ENCODE peak calls at places on chromosomes 12 and 14, in four cellular contexts. E, S, A and W are unnamed samples.

GRCh38 chr14:98909251-98909944 is 362.6 kb downstream of the BCL11B start:
- DNase-seq in A (no peak), S (peak; percentile 94), E (peak; percentile 72), W (no peak)

GRCh38 chr12:6154730-6155459 is 30.4 kb upstream of the VWF start:
- DNase-seq in S (no peak), A (no peak), E (no peak), W (no peak)

GRCh38 chr12:85016423-85016822 is 19.7 kb downstream of the TSPAN19 start:
- DNase-seq in S (peak; percentile 61), A (peak; percentile 96), E (peak; percentile 70), W (no peak)

GRCh38 chr12:127596881-127597280 is 670.1 kb upstream of the TMEM132C start:
- DNase-seq in S (no peak), E (no peak), A (no peak), W (no peak)

GRCh38 chr14:104559043-104559768 is 20.4 kb upstream of the C14orf180 start:
- DNase-seq in E (no peak), S (no peak), A (no peak), W (peak; percentile 30)

GRCh38 chr14:77869350-77869749 is 69.4 kb downstream of the ADCK1 start:
- DNase-seq in A (no peak), E (no peak), S (no peak), W (no peak)

GRCh38 chr12:51635371-51635770 is 44.3 kb downstream of the SCN8A start:
- DNase-seq in E (peak; percentile 50), A (peak; percentile 20), S (no peak), W (no peak)

GRCh38 chr12:3491938-3492867 is 1.2 kb downstream of the PRMT8 start:
- DNase-seq in A (peak; percentile 32), E (peak; percentile 26), S (peak; percentile 5), W (peak; percentile 96)

GRCh38 chr14:33767721-33768457 is 183.0 kb downstream of the EGLN3 start:
- DNase-seq in E (peak; percentile 47), S (no peak), A (no peak), W (no peak)

GRCh38 chr14:99242238-99242637 is 29.8 kb downstream of the BCL11B start:
- DNase-seq in S (no peak), A (no peak), E (no peak), W (no peak)

GRCh38 chr12:107564946-107565345 is 120.7 kb upstream of the PWP1 start:
- DNase-seq in S (no peak), E (no peak), A (peak; percentile 16), W (peak; percentile 83)

GRCh38 chr14:104298458-104298857 is 160.1 kb downstream of the KIF26A start:
- DNase-seq in E (no peak), A (no peak), S (no peak), W (no peak)

GRCh38 chr14:21275261-21275858 is 4.5 kb upstream of the RPGRIP1 start:
- DNase-seq in E (no peak), S (no peak), A (no peak), W (no peak)

GRCh38 chr14:82251434-82251833 is 717.8 kb upstream of the SEL1L start:
- DNase-seq in A (no peak), E (no peak), S (no peak), W (peak; percentile 47)

GRCh38 chr14:93901813-93902212 is 25.3 kb upstream of the FAM181A start:
- DNase-seq in E (no peak), S (no peak), A (no peak), W (no peak)

GRCh38 chr12:93297536-93297935 is 80.2 kb upstream of the NUDT4 start:
- DNase-seq in A (no peak), S (no peak), E (no peak), W (no peak)

GRCh38 chr12:105214141-105214540 is 21.8 kb downstream of the APPL2 start:
- DNase-seq in E (peak; percentile 32), A (peak; percentile 40), S (no peak), W (no peak)

GRCh38 chr12:108786450-108786849 is 55.1 kb upstream of the CORO1C start:
- DNase-seq in E (no peak), S (no peak), A (no peak), W (no peak)

GRCh38 chr14:101965796-101966718 is 1.7 kb downstream of the DYNC1H1 start:
- DNase-seq in E (no peak), A (no peak), S (no peak), W (no peak)

GRCh38 chr12:102757154-102757873 is 159.7 kb downstream of the PAH start:
- DNase-seq in S (no peak), A (no peak), E (no peak), W (no peak)

GRCh38 chr12:64351265-64351664 is 39.3 kb downstream of the C12orf56 start:
- DNase-seq in E (no peak), S (no peak), A (no peak), W (no peak)

GRCh38 chr12:107474639-107475539 is 210.7 kb upstream of the PWP1 start:
- DNase-seq in S (no peak), A (peak; percentile 15), E (peak; percentile 14), W (no peak)

GRCh38 chr12:6767592-6768384 is 1.6 kb downstream of the PTMS start:
- DNase-seq in S (no peak), A (peak; percentile 33), E (no peak), W (peak; percentile 77)

GRCh38 chr14:75335588-75335987 is 57.0 kb downstream of the FOS start:
- DNase-seq in A (no peak), E (no peak), S (no peak), W (no peak)

GRCh38 chr12:51388066-51388799 is 3.0 kb downstream of the GALNT6 start:
- DNase-seq in E (peak; percentile 20), S (no peak), A (peak; percentile 60), W (no peak)

GRCh38 chr12:127773520-127773919 is 493.4 kb upstream of the TMEM132C start:
- DNase-seq in S (no peak), E (no peak), A (no peak), W (peak; percentile 88)

GRCh38 chr14:86799244-86799647 is 1193.7 kb downstream of the GALC start:
- DNase-seq in E (peak; percentile 98), S (peak; percentile 79), A (peak; percentile 98), W (no peak)

GRCh38 chr14:36222952-36223468 is 46.5 kb upstream of the PTCSC3 start:
- DNase-seq in A (peak; percentile 22), E (peak; percentile 12), S (no peak), W (no peak)

GRCh38 chr14:37596790-37597189 is 1.4 kb downstream of the TTC6 start:
- DNase-seq in A (no peak), E (no peak), S (no peak), W (no peak)

GRCh38 chr12:130120012-130120805 is 42.1 kb upstream of the FZD10 start:
- DNase-seq in A (no peak), E (no peak), S (no peak), W (no peak)

GRCh38 chr14:100065942-100066574 is 836 bp downstream of the EVL start:
- DNase-seq in E (no peak), S (no peak), A (no peak), W (no peak)

GRCh38 chr14:73116079-73116665 is 20.1 kb upstream of the PSEN1 start:
- DNase-seq in S (no peak), A (no peak), E (no peak), W (no peak)

GRCh38 chr12:41967668-41968649 is 176.7 kb downstream of the GXYLT1 start:
- DNase-seq in A (no peak), S (no peak), E (peak; percentile 86), W (peak; percentile 95)

GRCh38 chr12:32159381-32159780 is 52.7 kb downstream of the BICD1 start:
- DNase-seq in E (no peak), S (no peak), A (no peak), W (no peak)

GRCh38 chr12:132584472-132584871 is 25.9 kb downstream of the LRCOL1 start:
- DNase-seq in E (no peak), A (no peak), S (no peak), W (no peak)

GRCh38 chr12:45730842-45731336 is 1.4 kb downstream of the ARID2 start:
- DNase-seq in A (peak; percentile 39), S (no peak), E (peak; percentile 37), W (no peak)

GRCh38 chr12:9742665-9743064 is 9.8 kb upstream of the CLECL1 start:
- DNase-seq in S (no peak), E (no peak), A (no peak), W (no peak)

GRCh38 chr14:22579218-22579617 is 9.8 kb downstream of the DAD1 start:
- DNase-seq in A (no peak), S (no peak), E (no peak), W (no peak)

GRCh38 chr14:69850086-69850735 is 29.0 kb upstream of the SMOC1 start:
- DNase-seq in E (no peak), S (no peak), A (no peak), W (no peak)

GRCh38 chr14:51625170-51625569 is 26.5 kb upstream of the FRMD6 start:
- DNase-seq in A (no peak), S (no peak), E (no peak), W (no peak)
- H3K9ac ChIP-seq in A (no peak overlapping the region), S (no peak overlapping the region), E (no peak overlapping the region), W (no peak overlapping the region)

GRCh38 chr14:68711551-68712437 is 81.1 kb downstream of the ZFP36L1 start:
- DNase-seq in S (no peak), A (no peak), E (no peak), W (no peak)

GRCh38 chr14:68709007-68709406 is 83.9 kb downstream of the ZFP36L1 start:
- DNase-seq in S (no peak), A (no peak), E (no peak), W (no peak)

GRCh38 chr14:68708343-68708742 is 84.5 kb downstream of the ZFP36L1 start:
- DNase-seq in E (no peak), A (no peak), S (no peak), W (no peak)

GRCh38 chr14:68712703-68713370 is 80.0 kb downstream of the ZFP36L1 start:
- DNase-seq in S (no peak), E (no peak), A (no peak), W (no peak)

DNA sequence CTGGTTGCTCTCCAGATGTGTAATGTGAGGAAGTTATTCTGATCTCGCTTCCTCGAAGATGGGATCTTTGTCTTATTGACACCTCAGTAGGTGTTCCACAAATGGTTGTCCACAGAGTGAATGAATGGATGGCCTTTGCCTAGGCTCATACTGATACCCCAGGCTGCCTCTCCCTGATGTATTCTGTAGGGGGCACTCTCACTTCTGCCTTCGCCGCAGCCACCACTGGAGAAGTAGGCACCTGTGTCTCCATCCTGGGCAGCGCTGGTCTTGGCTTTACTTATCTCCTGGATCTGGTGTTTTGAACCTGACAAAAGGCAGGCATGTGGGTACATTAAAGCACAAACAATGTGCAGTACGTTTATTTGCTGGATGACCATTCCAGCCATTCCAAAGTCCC is 82.1 kb downstream of the ZFP36L1 start:
- DNase-seq in E (no peak), A (no peak), S (no peak), W (peak; percentile 38)
- TF ChIP-seq CTCF in E (no peak), A (no peak), S (no peak), W (peak; percentile 56)

GRCh38 chr12:13175499-13175898 is 21.0 kb upstream of the EMP1 start:
- DNase-seq in A (no peak), S (no peak), E (peak; percentile 70), W (no peak)
- H3K4me1 ChIP-seq in A (peaks cover 35% of the 10 kb centered on the region), S (peaks cover 75% of the 10 kb centered on the region), E (peaks cover 78% of the 10 kb centered on the region), W (no peaks in the 10 kb centered on the region)

DNA sequence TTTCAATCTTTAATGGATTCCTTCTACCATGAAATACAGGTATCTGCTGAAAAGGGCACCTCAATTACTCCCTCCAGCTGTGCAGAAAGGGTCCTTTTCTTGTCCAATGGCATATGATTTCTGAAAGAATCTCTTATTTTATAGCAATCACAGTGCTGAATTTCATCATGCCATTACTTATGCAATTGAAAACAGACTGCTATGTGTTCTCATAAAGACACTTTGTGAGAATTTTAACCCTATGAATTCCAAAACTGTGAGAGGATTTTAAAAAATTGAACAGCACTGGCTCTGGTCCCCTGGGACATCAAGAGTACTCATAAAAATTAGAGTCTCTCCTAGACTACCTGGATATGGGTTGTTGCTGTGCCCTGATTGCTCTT is 45.9 kb upstream of the CNOT2 start:
- DNase-seq in A (no peak), S (no peak), E (no peak), W (no peak)
- H3K9ac ChIP-seq in A (no peak overlapping the region), S (no peak overlapping the region), E (no peak overlapping the region), W (no peak overlapping the region)